ENCODE peak calls at places on chromosomes 11 and 22, in nine cellular contexts. A, Y, E, G, W, S, T, Q and R are unnamed samples.

GRCh38 chr11:75557649-75558494 is 4.2 kb upstream of the SERPINH1 start:
- DNase-seq in A (no peak), Y (peak; percentile 95), E (no peak), G (peak; percentile 86), W (no peak), S (peak; percentile 59), T (no peak), Q (peak; percentile 79), R (no peak)

GRCh38 chr22:50486561-50487289 is at the start of gene MIOX:
- DNase-seq in A (no peak), Y (no peak), E (no peak), G (no peak), W (no peak), S (no peak), T (no peak), Q (peak; percentile 16), R (no peak)

GRCh38 chr22:30245985-30246901 is at the start of gene LIF:
- DNase-seq in A (no peak), Y (peak; percentile 86), E (peak; percentile 38), G (no peak), W (no peak), S (no peak), T (peak; percentile 23), Q (no peak), R (no peak)

GRCh38 chr11:79139900-79140299 is 300.9 kb downstream of the TENM4 start:
- DNase-seq in A (no peak), Y (no peak), E (no peak), G (no peak), W (no peak), S (no peak), T (no peak), Q (no peak), R (no peak)

GRCh38 chr22:33325232-33326004 is 267.2 kb upstream of the SYN3 start:
- DNase-seq in A (no peak), Y (no peak), E (no peak), G (no peak), W (peak; percentile 55), S (no peak), T (peak; percentile 60), Q (no peak), R (no peak)

GRCh38 chr11:130051077-130051476 is 18.6 kb upstream of the APLP2 start:
- DNase-seq in A (no peak), Y (peak; percentile 53), E (no peak), G (no peak), W (no peak), S (no peak), T (no peak), Q (no peak), R (no peak)

GRCh38 chr11:115422013-115422697 is 82.1 kb downstream of the CADM1 start:
- DNase-seq in A (no peak), Y (no peak), E (no peak), G (no peak), W (no peak), S (no peak), T (no peak), Q (no peak), R (no peak)

GRCh38 chr11:75342966-75343870 is 8.2 kb downstream of the ARRB1 start:
- DNase-seq in A (no peak), Y (peak; percentile 65), E (no peak), G (no peak), W (no peak), S (peak; percentile 24), T (no peak), Q (no peak), R (no peak)

GRCh38 chr22:48940266-48940987 is 887.2 kb downstream of the BRD1 start:
- DNase-seq in A (no peak), Y (no peak), E (no peak), G (no peak), W (no peak), S (no peak), T (no peak), Q (no peak), R (no peak)

GRCh38 chr11:120556841-120557240 is 45.3 kb downstream of the GRIK4 start:
- DNase-seq in A (no peak), Y (no peak), E (no peak), G (no peak), W (no peak), S (no peak), T (no peak), Q (no peak), R (no peak)

GRCh38 chr11:17259931-17260499 is 16.5 kb upstream of the NUCB2 start:
- DNase-seq in A (no peak), Y (no peak), E (no peak), G (no peak), W (no peak), S (no peak), T (no peak), Q (no peak), R (no peak)

GRCh38 chr11:70913715-70914231 is 338.6 kb downstream of the SHANK2 start:
- DNase-seq in A (no peak), Y (no peak), E (no peak), G (no peak), W (no peak), S (no peak), T (no peak), Q (no peak), R (no peak)

GRCh38 chr11:2703487-2704141 is 3.8 kb upstream of the KCNQ1OT1 start:
- DNase-seq in A (no peak), Y (no peak), E (no peak), G (no peak), W (no peak), S (peak; percentile 24), T (no peak), Q (peak; percentile 34), R (no peak)